ENCODE peak calls at places on chromosomes 16 and 17, in seven cellular contexts. One of them, this sample, is unnamed.

GRCh38 chr17:68807998-68808772 is 147.0 kb downstream of the ABCA8 start:
- DNase-seq in A549: no peak
- DNase-seq in neuronal stem cell: no peak
- DNase-seq in breast epithelium: no peak
- DNase-seq in CD8-positive, alpha-beta T cell: no peak
- DNase-seq in heart right ventricle: no peak
- DNase-seq in OCI-LY7: no peak
- DNase-seq in this sample: no peak

GRCh38 chr16:87959391-87959968 is 8.2 kb downstream of the BANP start:
- DNase-seq in A549: no peak
- DNase-seq in neuronal stem cell: no peak
- DNase-seq in breast epithelium: no peak
- DNase-seq in CD8-positive, alpha-beta T cell: no peak
- DNase-seq in heart right ventricle: no peak
- DNase-seq in OCI-LY7: no peak
- DNase-seq in this sample: no peak

GRCh38 chr16:29985271-29985811 is 10.1 kb downstream of the HIRIP3 start:
- DNase-seq in A549: no peak
- DNase-seq in neuronal stem cell: no peak
- DNase-seq in breast epithelium: no peak
- DNase-seq in CD8-positive, alpha-beta T cell: no peak
- DNase-seq in heart right ventricle: no peak
- DNase-seq in OCI-LY7: no peak
- DNase-seq in this sample: no peak

GRCh38 chr16:27547134-27547533 is 2.6 kb downstream of the GTF3C1 start:
- DNase-seq in A549: no peak
- DNase-seq in neuronal stem cell: no peak
- DNase-seq in breast epithelium: no peak
- DNase-seq in CD8-positive, alpha-beta T cell: no peak
- DNase-seq in heart right ventricle: no peak
- DNase-seq in OCI-LY7: no peak
- DNase-seq in this sample: no peak

GRCh38 chr17:74825003-74825627 is 34.6 kb downstream of the GRIN2C start:
- DNase-seq in A549: no peak
- DNase-seq in neuronal stem cell: no peak
- DNase-seq in breast epithelium: no peak
- DNase-seq in CD8-positive, alpha-beta T cell: no peak
- DNase-seq in heart right ventricle: no peak
- DNase-seq in OCI-LY7: no peak
- DNase-seq in this sample: no peak

GRCh38 chr16:57565461-57565860 is 23.0 kb downstream of the ADGRG5 start:
- DNase-seq in A549: no peak
- DNase-seq in neuronal stem cell: no peak
- DNase-seq in breast epithelium: peak
- DNase-seq in CD8-positive, alpha-beta T cell: no peak
- DNase-seq in heart right ventricle: no peak
- DNase-seq in OCI-LY7: no peak
- DNase-seq in this sample: no peak

GRCh38 chr16:65510241-65510640 is 388.4 kb upstream of the CDH11 start:
- DNase-seq in A549: no peak
- DNase-seq in neuronal stem cell: no peak
- DNase-seq in breast epithelium: no peak
- DNase-seq in CD8-positive, alpha-beta T cell: no peak
- DNase-seq in heart right ventricle: no peak
- DNase-seq in OCI-LY7: no peak
- DNase-seq in this sample: no peak

GRCh38 chr16:21590791-21591190 is 8.6 kb upstream of the METTL9 start:
- DNase-seq in A549: no peak
- DNase-seq in neuronal stem cell: no peak
- DNase-seq in breast epithelium: no peak
- DNase-seq in CD8-positive, alpha-beta T cell: no peak
- DNase-seq in heart right ventricle: no peak
- DNase-seq in OCI-LY7: no peak
- DNase-seq in this sample: no peak

GRCh38 chr16:57186630-57187507 is 740 bp downstream of the RSPRY1 start:
- DNase-seq in A549: peak
- DNase-seq in neuronal stem cell: peak
- DNase-seq in breast epithelium: no peak
- DNase-seq in CD8-positive, alpha-beta T cell: peak
- DNase-seq in heart right ventricle: no peak
- DNase-seq in OCI-LY7: peak
- DNase-seq in this sample: no peak

GRCh38 chr17:36591434-36592315 is at the start of gene DHRS11:
- DNase-seq in A549: peak
- DNase-seq in neuronal stem cell: peak
- DNase-seq in breast epithelium: peak
- DNase-seq in CD8-positive, alpha-beta T cell: peak
- DNase-seq in heart right ventricle: peak
- DNase-seq in OCI-LY7: peak
- DNase-seq in this sample: peak

GRCh38 chr16:69410285-69410990 is 14.0 kb upstream of the CYB5B start:
- DNase-seq in A549: peak
- DNase-seq in neuronal stem cell: no peak
- DNase-seq in breast epithelium: no peak
- DNase-seq in CD8-positive, alpha-beta T cell: no peak
- DNase-seq in heart right ventricle: no peak
- DNase-seq in OCI-LY7: no peak
- DNase-seq in this sample: no peak

GRCh38 chr17:47693667-47694017 is 319 bp upstream of the TBKBP1 start:
- DNase-seq in A549: no peak
- DNase-seq in neuronal stem cell: no peak
- DNase-seq in breast epithelium: no peak
- DNase-seq in CD8-positive, alpha-beta T cell: no peak
- DNase-seq in heart right ventricle: no peak
- DNase-seq in OCI-LY7: peak
- DNase-seq in this sample: no peak

GRCh38 chr16:50067290-50067853 is 1.6 kb downstream of the HEATR3 start:
- DNase-seq in A549: peak
- DNase-seq in neuronal stem cell: peak
- DNase-seq in breast epithelium: no peak
- DNase-seq in CD8-positive, alpha-beta T cell: peak
- DNase-seq in heart right ventricle: peak
- DNase-seq in OCI-LY7: peak
- DNase-seq in this sample: peak
- H3K4me3 ChIP-seq in A549: peak
- H3K4me3 ChIP-seq in neuronal stem cell: no peak
- H3K4me3 ChIP-seq in breast epithelium: peak
- H3K4me3 ChIP-seq in CD8-positive, alpha-beta T cell: no peak
- H3K4me3 ChIP-seq in heart right ventricle: no peak
- H3K4me3 ChIP-seq in OCI-LY7: peak
- H3K4me3 ChIP-seq in this sample: peak

GRCh38 chr16:76232704-76233103 is 44.5 kb upstream of the CNTNAP4 start:
- DNase-seq in A549: no peak
- DNase-seq in neuronal stem cell: no peak
- DNase-seq in breast epithelium: no peak
- DNase-seq in CD8-positive, alpha-beta T cell: no peak
- DNase-seq in heart right ventricle: no peak
- DNase-seq in OCI-LY7: no peak
- DNase-seq in this sample: no peak

GRCh38 chr16:76241735-76242134 is 35.5 kb upstream of the CNTNAP4 start:
- DNase-seq in A549: no peak
- DNase-seq in neuronal stem cell: no peak
- DNase-seq in breast epithelium: no peak
- DNase-seq in CD8-positive, alpha-beta T cell: no peak
- DNase-seq in heart right ventricle: no peak
- DNase-seq in OCI-LY7: no peak
- DNase-seq in this sample: no peak

GRCh38 chr16:76235025-76235424 is 42.2 kb upstream of the CNTNAP4 start:
- DNase-seq in A549: no peak
- DNase-seq in neuronal stem cell: no peak
- DNase-seq in breast epithelium: no peak
- DNase-seq in CD8-positive, alpha-beta T cell: no peak
- DNase-seq in heart right ventricle: no peak
- DNase-seq in OCI-LY7: no peak
- DNase-seq in this sample: no peak

GRCh38 chr16:76235426-76235825 is 41.8 kb upstream of the CNTNAP4 start:
- DNase-seq in A549: no peak
- DNase-seq in neuronal stem cell: no peak
- DNase-seq in breast epithelium: no peak
- DNase-seq in CD8-positive, alpha-beta T cell: no peak
- DNase-seq in heart right ventricle: no peak
- DNase-seq in OCI-LY7: no peak
- DNase-seq in this sample: no peak

GRCh38 chr16:76237471-76237870 is 39.7 kb upstream of the CNTNAP4 start:
- DNase-seq in A549: no peak
- DNase-seq in neuronal stem cell: no peak
- DNase-seq in breast epithelium: no peak
- DNase-seq in CD8-positive, alpha-beta T cell: no peak
- DNase-seq in heart right ventricle: no peak
- DNase-seq in OCI-LY7: no peak
- DNase-seq in this sample: no peak
- H3K4me3 ChIP-seq in A549: no peak
- H3K4me3 ChIP-seq in neuronal stem cell: no peak
- H3K4me3 ChIP-seq in breast epithelium: no peak
- H3K4me3 ChIP-seq in CD8-positive, alpha-beta T cell: no peak
- H3K4me3 ChIP-seq in heart right ventricle: no peak
- H3K4me3 ChIP-seq in OCI-LY7: no peak
- H3K4me3 ChIP-seq in this sample: no peak

DNA sequence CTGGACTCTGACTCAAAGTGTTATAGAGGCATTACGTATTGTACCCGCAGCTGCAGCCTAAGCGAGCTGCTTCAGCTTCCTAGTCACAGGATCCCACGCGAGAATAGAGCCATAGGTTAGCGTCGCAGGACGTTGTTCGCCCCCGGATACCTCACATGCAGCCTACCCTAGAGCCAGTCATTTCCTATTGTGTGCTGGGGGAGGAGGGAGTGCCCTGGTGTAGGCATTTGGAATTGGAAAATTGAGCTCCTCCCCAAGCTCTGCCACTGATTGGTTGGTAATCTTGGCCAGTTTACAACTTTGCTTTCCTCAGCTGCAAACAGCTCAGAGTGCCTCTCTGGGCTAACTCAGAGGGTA is 530 bp downstream of the NAA60 start:
- DNase-seq in A549: peak
- DNase-seq in neuronal stem cell: no peak
- DNase-seq in breast epithelium: no peak
- DNase-seq in CD8-positive, alpha-beta T cell: no peak
- DNase-seq in heart right ventricle: no peak
- DNase-seq in OCI-LY7: peak
- DNase-seq in this sample: peak
- H3K4me3 ChIP-seq in A549: peak
- H3K4me3 ChIP-seq in neuronal stem cell: peak
- H3K4me3 ChIP-seq in breast epithelium: peak
- H3K4me3 ChIP-seq in CD8-positive, alpha-beta T cell: peak
- H3K4me3 ChIP-seq in heart right ventricle: peak
- H3K4me3 ChIP-seq in OCI-LY7: peak
- H3K4me3 ChIP-seq in this sample: peak

GRCh38 chr17:58083491-58084316 is 485 bp downstream of the DYNLL2 start:
- DNase-seq in A549: peak
- DNase-seq in neuronal stem cell: no peak
- DNase-seq in breast epithelium: peak
- DNase-seq in CD8-positive, alpha-beta T cell: peak
- DNase-seq in heart right ventricle: peak
- DNase-seq in OCI-LY7: peak
- DNase-seq in this sample: no peak

GRCh38 chr17:58081641-58082340 is 1.4 kb upstream of the DYNLL2 start:
- DNase-seq in A549: no peak
- DNase-seq in neuronal stem cell: peak
- DNase-seq in breast epithelium: no peak
- DNase-seq in CD8-positive, alpha-beta T cell: no peak
- DNase-seq in heart right ventricle: no peak
- DNase-seq in OCI-LY7: no peak
- DNase-seq in this sample: no peak

GRCh38 chr17:58082870-58083490 is at the start of gene DYNLL2:
- DNase-seq in A549: peak
- DNase-seq in neuronal stem cell: peak
- DNase-seq in breast epithelium: peak
- DNase-seq in CD8-positive, alpha-beta T cell: peak
- DNase-seq in heart right ventricle: peak
- DNase-seq in OCI-LY7: peak
- DNase-seq in this sample: peak

GRCh38 chr17:58084317-58084981 is 1.2 kb downstream of the DYNLL2 start:
- DNase-seq in A549: peak
- DNase-seq in neuronal stem cell: no peak
- DNase-seq in breast epithelium: peak
- DNase-seq in CD8-positive, alpha-beta T cell: peak
- DNase-seq in heart right ventricle: peak
- DNase-seq in OCI-LY7: peak
- DNase-seq in this sample: peak

GRCh38 chr17:58082341-58082869 is 814 bp upstream of the DYNLL2 start:
- DNase-seq in A549: no peak
- DNase-seq in neuronal stem cell: no peak
- DNase-seq in breast epithelium: no peak
- DNase-seq in CD8-positive, alpha-beta T cell: no peak
- DNase-seq in heart right ventricle: no peak
- DNase-seq in OCI-LY7: peak
- DNase-seq in this sample: no peak
- H3K4me3 ChIP-seq in A549: peak
- H3K4me3 ChIP-seq in neuronal stem cell: no peak
- H3K4me3 ChIP-seq in breast epithelium: peak
- H3K4me3 ChIP-seq in CD8-positive, alpha-beta T cell: no peak
- H3K4me3 ChIP-seq in heart right ventricle: no peak
- H3K4me3 ChIP-seq in OCI-LY7: peak
- H3K4me3 ChIP-seq in this sample: peak

GRCh38 chr17:21106316-21106715 is 20.4 kb upstream of the DHRS7B start:
- DNase-seq in A549: no peak
- DNase-seq in neuronal stem cell: no peak
- DNase-seq in breast epithelium: no peak
- DNase-seq in CD8-positive, alpha-beta T cell: no peak
- DNase-seq in heart right ventricle: no peak
- DNase-seq in OCI-LY7: no peak
- DNase-seq in this sample: no peak

GRCh38 chr17:21104608-21105007 is 22.2 kb upstream of the DHRS7B start:
- DNase-seq in A549: no peak
- DNase-seq in neuronal stem cell: no peak
- DNase-seq in breast epithelium: no peak
- DNase-seq in CD8-positive, alpha-beta T cell: no peak
- DNase-seq in heart right ventricle: no peak
- DNase-seq in OCI-LY7: no peak
- DNase-seq in this sample: no peak

GRCh38 chr17:21098934-21099687 is 27.7 kb upstream of the DHRS7B start:
- DNase-seq in A549: peak
- DNase-seq in neuronal stem cell: peak
- DNase-seq in breast epithelium: peak
- DNase-seq in CD8-positive, alpha-beta T cell: peak
- DNase-seq in heart right ventricle: peak
- DNase-seq in OCI-LY7: peak
- DNase-seq in this sample: peak

GRCh38 chr17:21108651-21109050 is 18.1 kb upstream of the DHRS7B start:
- DNase-seq in A549: no peak
- DNase-seq in neuronal stem cell: no peak
- DNase-seq in breast epithelium: no peak
- DNase-seq in CD8-positive, alpha-beta T cell: no peak
- DNase-seq in heart right ventricle: no peak
- DNase-seq in OCI-LY7: no peak
- DNase-seq in this sample: no peak

DNA sequence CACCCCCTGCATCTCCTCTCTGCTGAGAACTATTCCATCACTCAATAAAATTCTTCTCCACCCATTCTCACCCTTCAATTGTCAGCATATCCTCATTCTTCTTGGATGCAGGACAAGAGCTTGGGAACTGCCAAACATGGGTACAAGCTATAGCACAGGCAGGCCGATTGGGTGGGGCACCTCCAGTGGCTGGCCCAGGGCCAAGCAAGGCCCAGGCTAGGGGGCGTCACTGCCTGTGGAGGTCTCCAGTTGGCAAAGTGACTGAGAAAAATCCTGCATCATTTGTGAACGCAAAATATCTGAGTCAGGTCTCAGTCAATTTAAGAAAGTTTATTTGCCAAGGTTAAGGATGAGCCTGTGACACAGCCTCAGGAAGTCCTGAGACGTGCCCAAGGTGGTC is 21.7 kb upstream of the DHRS7B start:
- DNase-seq in A549: no peak
- DNase-seq in neuronal stem cell: no peak
- DNase-seq in breast epithelium: no peak
- DNase-seq in CD8-positive, alpha-beta T cell: no peak
- DNase-seq in heart right ventricle: no peak
- DNase-seq in OCI-LY7: no peak
- DNase-seq in this sample: no peak
- H3K4me3 ChIP-seq in A549: no peak
- H3K4me3 ChIP-seq in neuronal stem cell: no peak
- H3K4me3 ChIP-seq in breast epithelium: no peak
- H3K4me3 ChIP-seq in CD8-positive, alpha-beta T cell: no peak
- H3K4me3 ChIP-seq in heart right ventricle: no peak
- H3K4me3 ChIP-seq in OCI-LY7: no peak
- H3K4me3 ChIP-seq in this sample: no peak

This sample was measured in Jurkat, Clone E6-1.